ENCODE peak calls at places on chromosomes 6 and 20, in seven cellular contexts. E is CD4-positive, alpha-beta T cell; L is hepatocyte; K is Karpas-422; M is GM23248; F is tibial nerve; Q is thyroid gland. U is an unnamed sample. For H3K27me3 and H3K9me3, the result is how much of the 10 kb centered on the place peaks cover.

GRCh38 chr6:45806172-45806571 is 209.5 kb downstream of the CLIC5 start:
- DNase-seq in E (no peak), M (no peak), L (no peak), K (no peak), F (no peak), Q (no peak), U (no peak)

GRCh38 chr20:48201881-48202280 is 416.6 kb upstream of the SULF2 start:
- DNase-seq in M (no peak), Q (no peak), F (no peak), L (no peak), E (no peak), K (no peak), U (no peak)

GRCh38 chr6:33205172-33206026 is 944 bp downstream of the HSD17B8 start:
- DNase-seq in Q (no peak), E (no peak), F (no peak), M (peak), L (peak), K (peak), U (no peak)

GRCh38 chr6:107113460-107114212 is 1.7 kb downstream of the BEND3 start:
- DNase-seq in Q (peak), M (no peak), E (no peak), L (peak), F (no peak), K (peak), U (no peak)

GRCh38 chr6:84379142-84379541 is 151.7 kb upstream of the CEP162 start:
- DNase-seq in K (no peak), M (no peak), F (no peak), E (no peak), L (no peak), Q (no peak), U (no peak)

GRCh38 chr6:94645191-94645590 is 932.1 kb upstream of the MANEA start:
- DNase-seq in K (no peak), L (no peak), M (no peak), Q (no peak), F (no peak), E (no peak), U (no peak)

GRCh38 chr20:10427060-10427692 is 6.8 kb downstream of the MKKS start:
- DNase-seq in M (peak), Q (peak), E (peak), L (peak), F (no peak), K (peak), U (peak)

GRCh38 chr6:107360476-107360875 is 98.9 kb downstream of the PDSS2 start:
- DNase-seq in E (no peak), F (no peak), K (no peak), Q (no peak), L (no peak), M (peak), U (no peak)

GRCh38 chr6:53898026-53898795 is 103.4 kb downstream of the LRRC1 start:
- DNase-seq in Q (no peak), L (no peak), M (peak), F (no peak), E (no peak), K (no peak), U (no peak)

GRCh38 chr6:75602164-75602896 is 650 bp downstream of the SENP6 start:
- DNase-seq in E (peak), M (peak), L (peak), Q (peak), K (peak), F (no peak), U (peak)

GRCh38 chr6:131387706-131388455 is 185.1 kb upstream of the ARG1 start:
- DNase-seq in E (no peak), F (no peak), M (peak), K (no peak), Q (no peak), L (no peak), U (no peak)

GRCh38 chr6:110650755-110651154 is 164.5 kb downstream of the CDK19 start:
- DNase-seq in E (no peak), M (no peak), F (no peak), L (no peak), K (no peak), Q (no peak), U (no peak)

GRCh38 chr6:123784330-123784729 is 19.3 kb upstream of the NKAIN2 start:
- DNase-seq in Q (no peak), F (no peak), L (no peak), K (no peak), E (no peak), M (no peak), U (no peak)

GRCh38 chr20:825710-826421 is 7.6 kb upstream of the FAM110A start:
- DNase-seq in L (no peak), E (no peak), M (peak), F (no peak), K (no peak), Q (no peak), U (no peak)

GRCh38 chr20:59217794-59218193 is 54.2 kb downstream of the ZNF831 start:
- DNase-seq in E (no peak), K (no peak), Q (no peak), F (no peak), M (peak), L (no peak), U (no peak)

GRCh38 chr6:40957616-40958492 is 81.2 kb downstream of the UNC5CL start:
- DNase-seq in K (no peak), L (peak), E (no peak), F (no peak), Q (no peak), M (peak), U (no peak)

GRCh38 chr6:161743526-161744196 is 469.8 kb upstream of the AGPAT4 start:
- DNase-seq in E (no peak), F (no peak), M (no peak), K (no peak), Q (no peak), L (no peak), U (no peak)

GRCh38 chr6:152124432-152125074 is 317.1 kb downstream of the ESR1 start:
- DNase-seq in E (no peak), L (peak), Q (no peak), F (no peak), M (peak), K (peak), U (no peak)

GRCh38 chr6:4187480-4187879 is 52.1 kb upstream of the ECI2 start:
- DNase-seq in F (no peak), K (peak), E (no peak), L (no peak), M (no peak), Q (no peak), U (no peak)

GRCh38 chr6:145705561-145705960 is 29.8 kb downstream of the EPM2A start:
- DNase-seq in F (no peak), L (no peak), M (peak), E (no peak), Q (no peak), K (no peak), U (no peak)

GRCh38 chr20:58308680-58309527 is 611 bp upstream of the RAB22A start:
- DNase-seq in E (peak), F (peak), Q (peak), K (peak), L (peak), M (peak), U (peak)

GRCh38 chr6:37283786-37284185 is 25.8 kb upstream of the TMEM217 start:
- DNase-seq in L (no peak), Q (peak), M (peak), F (no peak), K (no peak), E (no peak), U (no peak)

GRCh38 chr6:157143171-157143884 is 180.0 kb downstream of the TMEM242 start:
- DNase-seq in L (no peak), E (no peak), M (peak), F (no peak), Q (no peak), K (no peak), U (no peak)

GRCh38 chr6:39961178-39961577 is 26.9 kb upstream of the MOCS1 start:
- DNase-seq in E (no peak), Q (no peak), L (no peak), K (no peak), M (peak), F (no peak), U (no peak)

GRCh38 chr20:53764416-53764800 is 170.8 kb upstream of the ZNF217 start:
- DNase-seq in M (no peak), L (no peak), F (no peak), E (no peak), Q (no peak), K (no peak), U (no peak)

GRCh38 chr6:169709293-169709692 is 7.4 kb downstream of the C6orf120 start:
- DNase-seq in E (no peak), Q (no peak), K (peak), F (no peak), M (no peak), L (no peak), U (no peak)

GRCh38 chr6:118992186-118992795 is 57.3 kb upstream of the MCM9 start:
- DNase-seq in M (no peak), E (no peak), L (no peak), F (no peak), K (no peak), Q (no peak), U (no peak)

GRCh38 chr6:77341058-77341986 is 122.0 kb downstream of the HTR1B start:
- DNase-seq in E (no peak), M (no peak), Q (no peak), K (no peak), F (no peak), L (no peak), U (no peak)

GRCh38 chr6:52545844-52546119 is 31.1 kb downstream of the TRAM2 start:
- DNase-seq in Q (no peak), L (no peak), K (no peak), M (no peak), F (no peak), E (no peak), U (no peak)

GRCh38 chr6:52545050-52545843 is 31.6 kb downstream of the TRAM2 start:
- DNase-seq in E (no peak), Q (no peak), F (no peak), L (no peak), M (no peak), K (no peak), U (no peak)

GRCh38 chr6:52544325-52545022 is 32.4 kb downstream of the TRAM2 start:
- DNase-seq in Q (no peak), K (no peak), L (no peak), E (no peak), M (peak), F (no peak), U (no peak)

GRCh38 chr6:52543262-52543661 is 33.6 kb downstream of the TRAM2 start:
- DNase-seq in E (no peak), L (no peak), F (no peak), Q (no peak), K (no peak), M (peak), U (no peak)

GRCh38 chr6:52543729-52544324 is 33.0 kb downstream of the TRAM2 start:
- DNase-seq in M (peak), K (peak), L (no peak), Q (no peak), E (no peak), F (no peak), U (no peak)
- H3K27me3 ChIP-seq in M (under half), K (under half), L (under half), Q (under half), E (under half), F (under half), U (under half)

DNA sequence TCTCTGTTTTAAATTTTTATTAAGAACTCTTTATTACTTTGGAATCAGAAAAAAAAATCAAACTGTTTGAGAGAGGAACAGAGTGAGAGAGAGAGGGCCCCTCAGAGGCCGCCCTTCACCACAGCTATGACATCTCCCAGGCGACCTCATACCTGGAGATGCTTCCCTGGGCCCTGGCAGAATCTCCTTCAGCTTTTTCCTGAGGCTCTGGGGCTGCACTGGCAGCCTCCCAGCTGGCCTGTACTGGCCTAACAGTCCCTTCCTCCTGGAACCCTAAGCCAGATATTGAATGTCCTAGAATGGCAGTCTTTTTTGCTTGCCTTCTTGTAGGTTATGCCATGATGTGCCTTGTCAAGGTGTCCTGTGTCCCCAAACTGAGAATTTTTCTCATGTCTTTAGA is 13.7 kb downstream of the ABHD12 start:
- DNase-seq in K (no peak), L (no peak), M (no peak), F (no peak), E (no peak), Q (peak), U (no peak)
- H3K9me3 ChIP-seq in K (under half), L (under half), M (under half), F (under half), E (under half), Q (under half), U (under half)

DNA sequence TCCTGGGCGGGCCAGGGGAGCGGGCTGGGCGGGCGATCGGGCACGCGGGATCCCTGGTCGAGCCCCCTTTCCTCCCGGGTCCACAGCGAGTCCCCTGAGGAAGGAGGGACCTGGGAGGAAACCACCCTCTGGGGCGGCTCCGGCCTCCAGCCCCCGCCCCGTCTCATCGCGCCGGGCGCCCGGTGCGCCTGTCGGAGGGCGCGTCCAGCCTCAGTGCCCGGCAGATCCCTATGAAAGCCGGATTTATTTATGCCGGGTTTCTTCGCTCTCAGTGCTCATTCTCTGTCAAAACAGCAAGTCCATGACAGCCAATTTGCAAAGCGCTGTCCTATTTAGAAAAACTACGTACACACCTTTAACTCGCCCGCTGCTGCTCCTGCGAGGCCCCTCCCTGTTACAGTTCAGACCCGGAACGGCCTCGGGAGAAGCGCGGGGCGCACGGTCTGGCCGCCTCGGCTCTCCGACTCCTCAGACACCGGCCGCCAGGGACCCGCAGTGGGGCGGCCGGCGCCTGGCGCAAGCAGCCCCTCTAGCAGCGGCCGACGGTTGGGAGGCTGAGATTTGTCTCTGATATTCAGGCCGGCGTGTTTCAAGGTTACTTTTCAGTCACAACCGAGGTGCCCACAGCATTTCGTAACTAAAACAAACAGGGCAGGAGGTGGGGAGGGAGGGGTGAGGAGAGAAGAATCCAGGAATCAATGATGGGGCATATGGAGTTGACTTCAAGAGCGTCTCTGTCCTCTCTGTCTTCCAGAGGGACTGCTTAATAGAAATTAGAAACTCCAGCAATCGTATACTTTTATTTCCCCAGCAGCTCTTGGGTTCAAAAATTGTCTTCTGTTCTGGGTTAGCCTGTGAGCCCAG is 782 bp upstream of the FOXA2 start:
- DNase-seq in F (no peak), L (peak), E (no peak), K (no peak), Q (peak), M (no peak), U (no peak)
- H3K27me3 ChIP-seq in F (under half), L (half or more), E (half or more), K (under half), Q (under half), M (half or more), U (under half)

GRCh38 chr20:15940127-15940526 is 633.1 kb downstream of the KIF16B start:
- DNase-seq in M (no peak), F (no peak), L (no peak), E (no peak), Q (no peak), K (no peak), U (no peak)
- H3K9me3 ChIP-seq in M (under half), F (under half), L (under half), E (under half), Q (under half), K (under half), U (under half)

DNA sequence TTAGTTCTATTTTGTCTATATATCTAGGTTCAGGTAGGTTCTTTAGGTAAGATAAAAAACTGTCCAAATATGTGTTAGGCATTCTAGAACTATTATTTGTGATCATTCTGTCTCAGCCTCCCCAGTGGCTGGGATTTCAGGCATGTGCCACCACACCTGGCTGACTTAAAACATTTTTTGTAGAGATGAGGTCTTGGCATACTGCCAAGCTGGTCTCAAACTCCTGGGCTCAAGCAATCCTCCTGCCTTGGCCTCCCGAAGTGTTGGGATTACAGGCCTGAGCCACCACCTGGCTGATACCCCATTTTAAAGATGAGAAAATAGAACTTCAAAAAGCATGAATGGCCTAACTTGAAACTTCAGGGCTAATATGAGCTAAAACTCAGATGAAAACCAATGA is 33.9 kb downstream of the LHFPL5 start:
- DNase-seq in F (no peak), Q (no peak), M (no peak), K (no peak), L (no peak), E (no peak), U (no peak)
- H3K27me3 ChIP-seq in F (under half), Q (under half), M (under half), K (under half), L (under half), E (under half), U (under half)

GRCh38 chr20:12156252-12156651 is 238.6 kb downstream of the BTBD3 start:
- DNase-seq in E (no peak), K (no peak), Q (no peak), F (no peak), L (no peak), M (no peak), U (no peak)
- H3K9me3 ChIP-seq in E (under half), K (under half), Q (under half), F (under half), L (under half), M (under half), U (under half)

DNA sequence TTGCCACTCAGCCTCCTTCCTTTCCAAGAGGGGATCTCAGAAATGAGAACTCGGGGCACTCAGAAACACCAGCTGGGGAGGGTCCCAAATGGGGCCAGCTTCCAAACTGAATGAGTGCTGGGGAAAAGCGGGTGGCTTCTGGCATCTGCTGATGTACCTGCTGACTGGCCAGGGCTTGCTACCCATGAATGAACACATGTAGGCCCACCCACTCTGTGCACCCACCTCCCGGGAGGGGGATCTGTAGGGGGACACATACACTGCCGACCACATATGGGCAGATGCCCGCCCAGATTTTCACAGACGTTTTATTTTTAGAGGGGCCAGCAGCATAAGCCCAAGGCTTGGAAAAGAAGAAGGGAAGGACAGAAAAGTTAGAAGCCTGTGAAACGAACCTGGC is 231.9 kb upstream of the RNF24 start:
- DNase-seq in L (no peak), Q (no peak), K (no peak), E (no peak), F (no peak), M (no peak), U (no peak)
- H3K27me3 ChIP-seq in L (under half), Q (under half), K (under half), E (half or more), F (under half), M (under half), U (under half)

U was measured in CD8-positive, alpha-beta memory T cell.